ENCODE peak calls at places on chromosomes 12 and 14, in ten cellular contexts. A is mesothelial cell of epicardium; K is sciatic nerve; E is ovary; H is AG08395; I is AG08396; F is tibial artery; O is HT1080; U is stimulated activated CD4-positive, alpha-beta T cell treated with anti-CD3 and anti-CD28 coated beads, Interleukin-1b, Interleukin-23, amount 100 ng/mL, for 1 hour; G is effector memory CD4-positive, alpha-beta T cell. Y is an unnamed sample.

GRCh38 chr12:106791531-106791930 is 17.0 kb downstream of the RIC8B start:
- DNase-seq in A (no peak), K (no peak), E (no peak), H (no peak), I (no peak), F (no peak), O (no peak), U (no peak), G (no peak), Y (no peak)

GRCh38 chr12:120640840-120641833 is 711 bp downstream of the CABP1 start:
- DNase-seq in A (peak), K (peak), E (peak), H (peak), I (peak), F (no peak), O (no peak), U (no peak), G (peak), Y (peak)

GRCh38 chr12:9344540-9344939 is 136.3 kb upstream of the PZP start:
- DNase-seq in A (no peak), K (no peak), E (no peak), H (no peak), I (no peak), F (no peak), O (no peak), U (no peak), G (no peak), Y (no peak)

GRCh38 chr12:34401659-34402227 is 379.4 kb downstream of the ALG10 start:
- DNase-seq in A (peak), K (peak), E (peak), H (peak), I (peak), F (peak), O (no peak), U (no peak), G (no peak), Y (no peak)

GRCh38 chr12:97276198-97276580 is 186.4 kb upstream of the RMST start:
- DNase-seq in A (no peak), K (no peak), E (no peak), H (no peak), I (no peak), F (no peak), O (no peak), U (no peak), G (no peak), Y (no peak)

GRCh38 chr14:100904307-100905019 is 941 bp upstream of the RTL1 start:
- DNase-seq in A (no peak), K (peak), E (peak), H (no peak), I (peak), F (no peak), O (no peak), U (no peak), G (no peak), Y (no peak)

GRCh38 chr14:99467338-99468075 is 13.2 kb downstream of the SETD3 start:
- DNase-seq in A (no peak), K (no peak), E (no peak), H (no peak), I (no peak), F (no peak), O (no peak), U (no peak), G (no peak), Y (no peak)

GRCh38 chr12:85260904-85261303 is 19.1 kb upstream of the ALX1 start:
- DNase-seq in A (no peak), K (no peak), E (no peak), H (no peak), I (no peak), F (no peak), O (peak), U (no peak), G (no peak), Y (no peak)

GRCh38 chr14:88695873-88696272 is 96.9 kb downstream of the EML5 start:
- DNase-seq in A (no peak), K (no peak), E (no peak), H (peak), I (no peak), F (no peak), O (no peak), U (no peak), G (no peak), Y (no peak)

GRCh38 chr12:120257041-120257821 is 8.3 kb downstream of the PXN start:
- DNase-seq in A (no peak), K (no peak), E (peak), H (peak), I (peak), F (peak), O (peak), U (no peak), G (no peak), Y (no peak)

GRCh38 chr14:92108345-92109254 is 2.2 kb upstream of the ATXN3 start:
- DNase-seq in A (no peak), K (no peak), E (no peak), H (no peak), I (no peak), F (no peak), O (no peak), U (no peak), G (no peak), Y (no peak)

GRCh38 chr14:35366048-35366428 is 38.5 kb downstream of the NFKBIA start:
- DNase-seq in A (no peak), K (no peak), E (no peak), H (peak), I (no peak), F (peak), O (peak), U (no peak), G (no peak), Y (peak)

GRCh38 chr14:90599748-90600507 is 203.1 kb downstream of the CALM1 start:
- DNase-seq in A (no peak), K (no peak), E (no peak), H (no peak), I (no peak), F (no peak), O (no peak), U (no peak), G (no peak), Y (no peak)

GRCh38 chr14:70013269-70013873 is 134.2 kb downstream of the SMOC1 start:
- DNase-seq in A (no peak), K (no peak), E (no peak), H (no peak), I (no peak), F (no peak), O (no peak), U (no peak), G (no peak), Y (no peak)

GRCh38 chr14:21556378-21557083 is 23.3 kb downstream of the OR10G3 start:
- DNase-seq in A (no peak), K (no peak), E (no peak), H (no peak), I (no peak), F (no peak), O (no peak), U (no peak), G (no peak), Y (no peak)

GRCh38 chr12:16756833-16757552 is 151.0 kb upstream of the LMO3 start:
- DNase-seq in A (no peak), K (no peak), E (no peak), H (no peak), I (no peak), F (no peak), O (no peak), U (no peak), G (no peak), Y (no peak)

GRCh38 chr12:80861636-80862378 is 75.9 kb downstream of the LIN7A start:
- DNase-seq in A (no peak), K (no peak), E (no peak), H (peak), I (peak), F (no peak), O (peak), U (no peak), G (no peak), Y (no peak)

GRCh38 chr14:77076118-77076631 is 21.9 kb upstream of the CIPC start:
- DNase-seq in A (no peak), K (no peak), E (no peak), H (no peak), I (no peak), F (peak), O (no peak), U (no peak), G (no peak), Y (no peak)

GRCh38 chr14:65414961-65415589 is 2.5 kb downstream of the FUT8 start:
- DNase-seq in A (no peak), K (no peak), E (no peak), H (peak), I (peak), F (no peak), O (peak), U (no peak), G (no peak), Y (no peak)

GRCh38 chr12:8860165-8860961 is 37.9 kb downstream of the A2ML1 start:
- DNase-seq in A (no peak), K (peak), E (peak), H (peak), I (peak), F (peak), O (peak), U (no peak), G (no peak), Y (no peak)

GRCh38 chr12:65464930-65465329 is 186.4 kb downstream of the MSRB3 start:
- DNase-seq in A (no peak), K (no peak), E (no peak), H (peak), I (peak), F (no peak), O (peak), U (no peak), G (no peak), Y (no peak)

GRCh38 chr12:57736743-57737466 is 1.6 kb downstream of the AGAP2 start:
- DNase-seq in A (no peak), K (no peak), E (no peak), H (no peak), I (no peak), F (no peak), O (no peak), U (no peak), G (no peak), Y (no peak)

GRCh38 chr12:68342966-68343365 is 10.8 kb upstream of the MDM1 start:
- DNase-seq in A (no peak), K (no peak), E (no peak), H (no peak), I (no peak), F (no peak), O (no peak), U (no peak), G (no peak), Y (no peak)

GRCh38 chr12:34341362-34341733 is 319.1 kb downstream of the ALG10 start:
- DNase-seq in A (no peak), K (no peak), E (no peak), H (no peak), I (no peak), F (no peak), O (no peak), U (no peak), G (no peak), Y (no peak)

GRCh38 chr14:85087201-85087600 is 442.7 kb upstream of the FLRT2 start:
- DNase-seq in A (no peak), K (no peak), E (no peak), H (no peak), I (peak), F (no peak), O (no peak), U (no peak), G (no peak), Y (no peak)

GRCh38 chr12:91852646-91853045 is 293.0 kb downstream of the BTG1 start:
- DNase-seq in A (no peak), K (no peak), E (no peak), H (no peak), I (no peak), F (no peak), O (no peak), U (no peak), G (no peak), Y (no peak)

GRCh38 chr12:39490500-39491276 is 47.8 kb upstream of the KIF21A start:
- DNase-seq in A (no peak), K (no peak), E (no peak), H (no peak), I (peak), F (no peak), O (peak), U (no peak), G (no peak), Y (no peak)

GRCh38 chr12:69925291-69925690 is 100.3 kb downstream of the MYRFL start:
- DNase-seq in A (no peak), K (no peak), E (no peak), H (no peak), I (no peak), F (no peak), O (no peak), U (no peak), G (no peak), Y (no peak)